ENCODE peak calls at places on chromosomes 4 and X, in seven cellular contexts. One of them, this sample, is unnamed.

GRCh38 chr4:85970535-85970934 is 389.3 kb downstream of the MAPK10 start:
- DNase-seq in MCF 10A: no peak
- DNase-seq in COR-L47: no peak
- DNase-seq in left cardiac atrium: no peak
- DNase-seq in stimulated activated CD8-positive, alpha-beta memory T cell treated with anti-CD3 and anti-CD28 coated beads, Interleukin-15, amount 100 ng/mL, for 24 hours: no peak
- DNase-seq in astrocyte of the spinal cord: no peak
- DNase-seq in HT-29: no peak
- DNase-seq in this sample: no peak

GRCh38 chrX:120235284-120235683 is 15.3 kb upstream of the ZBTB33 start:
- DNase-seq in MCF 10A: no peak
- DNase-seq in COR-L47: no peak
- DNase-seq in left cardiac atrium: no peak
- DNase-seq in stimulated activated CD8-positive, alpha-beta memory T cell treated with anti-CD3 and anti-CD28 coated beads, Interleukin-15, amount 100 ng/mL, for 24 hours: no peak
- DNase-seq in astrocyte of the spinal cord: no peak
- DNase-seq in HT-29: no peak
- DNase-seq in this sample: no peak

GRCh38 chr4:127732623-127733199 is 2.5 kb downstream of the SLC25A31 start:
- DNase-seq in MCF 10A: peak; percentile 58
- DNase-seq in COR-L47: peak; percentile 47
- DNase-seq in left cardiac atrium: no peak
- DNase-seq in stimulated activated CD8-positive, alpha-beta memory T cell treated with anti-CD3 and anti-CD28 coated beads, Interleukin-15, amount 100 ng/mL, for 24 hours: no peak
- DNase-seq in astrocyte of the spinal cord: peak; percentile 63
- DNase-seq in HT-29: peak; percentile 81
- DNase-seq in this sample: no peak

GRCh38 chrX:2385224-2385623 is 115.6 kb downstream of the DHRSX start:
- DNase-seq in MCF 10A: peak; percentile 39
- DNase-seq in COR-L47: no peak
- DNase-seq in left cardiac atrium: no peak
- DNase-seq in stimulated activated CD8-positive, alpha-beta memory T cell treated with anti-CD3 and anti-CD28 coated beads, Interleukin-15, amount 100 ng/mL, for 24 hours: no peak
- DNase-seq in astrocyte of the spinal cord: peak; percentile 90
- DNase-seq in HT-29: no peak
- DNase-seq in this sample: no peak

GRCh38 chr4:147547314-147548056 is 66.6 kb downstream of the EDNRA start:
- DNase-seq in MCF 10A: peak; percentile 90
- DNase-seq in COR-L47: no peak
- DNase-seq in left cardiac atrium: no peak
- DNase-seq in stimulated activated CD8-positive, alpha-beta memory T cell treated with anti-CD3 and anti-CD28 coated beads, Interleukin-15, amount 100 ng/mL, for 24 hours: no peak
- DNase-seq in astrocyte of the spinal cord: peak; percentile 81
- DNase-seq in HT-29: no peak
- DNase-seq in this sample: no peak

GRCh38 chr4:4477391-4477790 is 64.5 kb downstream of the STX18 start:
- DNase-seq in MCF 10A: peak; percentile 13
- DNase-seq in COR-L47: no peak
- DNase-seq in left cardiac atrium: no peak
- DNase-seq in stimulated activated CD8-positive, alpha-beta memory T cell treated with anti-CD3 and anti-CD28 coated beads, Interleukin-15, amount 100 ng/mL, for 24 hours: no peak
- DNase-seq in astrocyte of the spinal cord: no peak
- DNase-seq in HT-29: no peak
- DNase-seq in this sample: no peak

GRCh38 chrX:2691543-2692220 is 587 bp downstream of the CD99 start:
- DNase-seq in MCF 10A: peak; percentile 58
- DNase-seq in COR-L47: no peak
- DNase-seq in left cardiac atrium: peak; percentile 73
- DNase-seq in stimulated activated CD8-positive, alpha-beta memory T cell treated with anti-CD3 and anti-CD28 coated beads, Interleukin-15, amount 100 ng/mL, for 24 hours: no peak
- DNase-seq in astrocyte of the spinal cord: peak; percentile 58
- DNase-seq in HT-29: no peak
- DNase-seq in this sample: no peak

GRCh38 chrX:46954716-46955115 is 42.5 kb downstream of the JADE3 start:
- DNase-seq in MCF 10A: no peak
- DNase-seq in COR-L47: no peak
- DNase-seq in left cardiac atrium: no peak
- DNase-seq in stimulated activated CD8-positive, alpha-beta memory T cell treated with anti-CD3 and anti-CD28 coated beads, Interleukin-15, amount 100 ng/mL, for 24 hours: no peak
- DNase-seq in astrocyte of the spinal cord: no peak
- DNase-seq in HT-29: no peak
- DNase-seq in this sample: no peak

GRCh38 chr4:126465341-126465740 is 1150.6 kb downstream of the FAT4 start:
- DNase-seq in MCF 10A: no peak
- DNase-seq in COR-L47: no peak
- DNase-seq in left cardiac atrium: no peak
- DNase-seq in stimulated activated CD8-positive, alpha-beta memory T cell treated with anti-CD3 and anti-CD28 coated beads, Interleukin-15, amount 100 ng/mL, for 24 hours: no peak
- DNase-seq in astrocyte of the spinal cord: no peak
- DNase-seq in HT-29: no peak
- DNase-seq in this sample: no peak

GRCh38 chr4:100082852-100083251 is 107.4 kb downstream of the DDIT4L start:
- DNase-seq in MCF 10A: no peak
- DNase-seq in COR-L47: no peak
- DNase-seq in left cardiac atrium: no peak
- DNase-seq in stimulated activated CD8-positive, alpha-beta memory T cell treated with anti-CD3 and anti-CD28 coated beads, Interleukin-15, amount 100 ng/mL, for 24 hours: no peak
- DNase-seq in astrocyte of the spinal cord: no peak
- DNase-seq in HT-29: no peak
- DNase-seq in this sample: no peak

GRCh38 chrX:18422325-18422724 is 3.1 kb upstream of the CDKL5 start:
- DNase-seq in MCF 10A: peak; percentile 41
- DNase-seq in COR-L47: no peak
- DNase-seq in left cardiac atrium: no peak
- DNase-seq in stimulated activated CD8-positive, alpha-beta memory T cell treated with anti-CD3 and anti-CD28 coated beads, Interleukin-15, amount 100 ng/mL, for 24 hours: no peak
- DNase-seq in astrocyte of the spinal cord: peak; percentile 78
- DNase-seq in HT-29: no peak
- DNase-seq in this sample: no peak

GRCh38 chrX:106286053-106286650 is 118.0 kb downstream of the PWWP3B start:
- DNase-seq in MCF 10A: peak; percentile 6
- DNase-seq in COR-L47: no peak
- DNase-seq in left cardiac atrium: no peak
- DNase-seq in stimulated activated CD8-positive, alpha-beta memory T cell treated with anti-CD3 and anti-CD28 coated beads, Interleukin-15, amount 100 ng/mL, for 24 hours: no peak
- DNase-seq in astrocyte of the spinal cord: peak; percentile 73
- DNase-seq in HT-29: no peak
- DNase-seq in this sample: no peak

GRCh38 chrX:46461653-46462191 is 83.5 kb downstream of the ZNF674 start:
- DNase-seq in MCF 10A: no peak
- DNase-seq in COR-L47: no peak
- DNase-seq in left cardiac atrium: no peak
- DNase-seq in stimulated activated CD8-positive, alpha-beta memory T cell treated with anti-CD3 and anti-CD28 coated beads, Interleukin-15, amount 100 ng/mL, for 24 hours: no peak
- DNase-seq in astrocyte of the spinal cord: no peak
- DNase-seq in HT-29: no peak
- DNase-seq in this sample: no peak

GRCh38 chr4:170672571-170672970 is 582.8 kb upstream of the AADAT start:
- DNase-seq in MCF 10A: peak; percentile 30
- DNase-seq in COR-L47: no peak
- DNase-seq in left cardiac atrium: no peak
- DNase-seq in stimulated activated CD8-positive, alpha-beta memory T cell treated with anti-CD3 and anti-CD28 coated beads, Interleukin-15, amount 100 ng/mL, for 24 hours: no peak
- DNase-seq in astrocyte of the spinal cord: peak; percentile 53
- DNase-seq in HT-29: no peak
- DNase-seq in this sample: no peak

GRCh38 chrX:18864390-18864920 is 119.5 kb downstream of the PHKA2 start:
- DNase-seq in MCF 10A: no peak
- DNase-seq in COR-L47: no peak
- DNase-seq in left cardiac atrium: no peak
- DNase-seq in stimulated activated CD8-positive, alpha-beta memory T cell treated with anti-CD3 and anti-CD28 coated beads, Interleukin-15, amount 100 ng/mL, for 24 hours: no peak
- DNase-seq in astrocyte of the spinal cord: no peak
- DNase-seq in HT-29: no peak
- DNase-seq in this sample: no peak

GRCh38 chr4:38614198-38614597 is 49.8 kb upstream of the KLF3 start:
- DNase-seq in MCF 10A: no peak
- DNase-seq in COR-L47: no peak
- DNase-seq in left cardiac atrium: no peak
- DNase-seq in stimulated activated CD8-positive, alpha-beta memory T cell treated with anti-CD3 and anti-CD28 coated beads, Interleukin-15, amount 100 ng/mL, for 24 hours: no peak
- DNase-seq in astrocyte of the spinal cord: no peak
- DNase-seq in HT-29: no peak
- DNase-seq in this sample: no peak

GRCh38 chr4:113145519-113146291 is 96.3 kb downstream of the ANK2 start:
- DNase-seq in MCF 10A: no peak
- DNase-seq in COR-L47: no peak
- DNase-seq in left cardiac atrium: no peak
- DNase-seq in stimulated activated CD8-positive, alpha-beta memory T cell treated with anti-CD3 and anti-CD28 coated beads, Interleukin-15, amount 100 ng/mL, for 24 hours: no peak
- DNase-seq in astrocyte of the spinal cord: no peak
- DNase-seq in HT-29: no peak
- DNase-seq in this sample: no peak

GRCh38 chr4:42750091-42750490 is 93.2 kb upstream of the ATP8A1 start:
- DNase-seq in MCF 10A: peak; percentile 38
- DNase-seq in COR-L47: peak; percentile 57
- DNase-seq in left cardiac atrium: no peak
- DNase-seq in stimulated activated CD8-positive, alpha-beta memory T cell treated with anti-CD3 and anti-CD28 coated beads, Interleukin-15, amount 100 ng/mL, for 24 hours: no peak
- DNase-seq in astrocyte of the spinal cord: no peak
- DNase-seq in HT-29: peak; percentile 8
- DNase-seq in this sample: peak; percentile 7

GRCh38 chrX:46200423-46200822 is 344.8 kb downstream of the ZNF674 start:
- DNase-seq in MCF 10A: no peak
- DNase-seq in COR-L47: no peak
- DNase-seq in left cardiac atrium: no peak
- DNase-seq in stimulated activated CD8-positive, alpha-beta memory T cell treated with anti-CD3 and anti-CD28 coated beads, Interleukin-15, amount 100 ng/mL, for 24 hours: no peak
- DNase-seq in astrocyte of the spinal cord: no peak
- DNase-seq in HT-29: no peak
- DNase-seq in this sample: no peak

GRCh38 chrX:121179972-121180371 is 132.6 kb downstream of the GLUD2 start:
- DNase-seq in MCF 10A: peak; percentile 13
- DNase-seq in COR-L47: peak; percentile 14
- DNase-seq in left cardiac atrium: no peak
- DNase-seq in stimulated activated CD8-positive, alpha-beta memory T cell treated with anti-CD3 and anti-CD28 coated beads, Interleukin-15, amount 100 ng/mL, for 24 hours: no peak
- DNase-seq in astrocyte of the spinal cord: no peak
- DNase-seq in HT-29: no peak
- DNase-seq in this sample: no peak

GRCh38 chr4:3613980-3614730 is 81.9 kb upstream of the LRPAP1 start:
- DNase-seq in MCF 10A: peak; percentile 58
- DNase-seq in COR-L47: peak; percentile 79
- DNase-seq in left cardiac atrium: no peak
- DNase-seq in stimulated activated CD8-positive, alpha-beta memory T cell treated with anti-CD3 and anti-CD28 coated beads, Interleukin-15, amount 100 ng/mL, for 24 hours: no peak
- DNase-seq in astrocyte of the spinal cord: no peak
- DNase-seq in HT-29: peak; percentile 29
- DNase-seq in this sample: no peak

GRCh38 chr4:152399246-152399645 is 136.6 kb downstream of the FBXW7 start:
- DNase-seq in MCF 10A: no peak
- DNase-seq in COR-L47: no peak
- DNase-seq in left cardiac atrium: no peak
- DNase-seq in stimulated activated CD8-positive, alpha-beta memory T cell treated with anti-CD3 and anti-CD28 coated beads, Interleukin-15, amount 100 ng/mL, for 24 hours: no peak
- DNase-seq in astrocyte of the spinal cord: no peak
- DNase-seq in HT-29: no peak
- DNase-seq in this sample: no peak

GRCh38 chr4:119735136-119735770 is 106.6 kb upstream of the PDE5A start:
- DNase-seq in MCF 10A: peak; percentile 52
- DNase-seq in COR-L47: no peak
- DNase-seq in left cardiac atrium: no peak
- DNase-seq in stimulated activated CD8-positive, alpha-beta memory T cell treated with anti-CD3 and anti-CD28 coated beads, Interleukin-15, amount 100 ng/mL, for 24 hours: no peak
- DNase-seq in astrocyte of the spinal cord: peak; percentile 97
- DNase-seq in HT-29: no peak
- DNase-seq in this sample: no peak

GRCh38 chrX:119885554-119886428 is 9.9 kb upstream of the AKAP14 start:
- DNase-seq in MCF 10A: peak; percentile 20
- DNase-seq in COR-L47: no peak
- DNase-seq in left cardiac atrium: no peak
- DNase-seq in stimulated activated CD8-positive, alpha-beta memory T cell treated with anti-CD3 and anti-CD28 coated beads, Interleukin-15, amount 100 ng/mL, for 24 hours: no peak
- DNase-seq in astrocyte of the spinal cord: peak; percentile 9
- DNase-seq in HT-29: peak; percentile 23
- DNase-seq in this sample: no peak

GRCh38 chrX:57596109-57596870 is 4.5 kb downstream of the ZXDB start:
- DNase-seq in MCF 10A: no peak
- DNase-seq in COR-L47: no peak
- DNase-seq in left cardiac atrium: no peak
- DNase-seq in stimulated activated CD8-positive, alpha-beta memory T cell treated with anti-CD3 and anti-CD28 coated beads, Interleukin-15, amount 100 ng/mL, for 24 hours: no peak
- DNase-seq in astrocyte of the spinal cord: no peak
- DNase-seq in HT-29: no peak
- DNase-seq in this sample: no peak

GRCh38 chr4:110132822-110133719 is 65.3 kb downstream of the ELOVL6 start:
- DNase-seq in MCF 10A: no peak
- DNase-seq in COR-L47: no peak
- DNase-seq in left cardiac atrium: no peak
- DNase-seq in stimulated activated CD8-positive, alpha-beta memory T cell treated with anti-CD3 and anti-CD28 coated beads, Interleukin-15, amount 100 ng/mL, for 24 hours: no peak
- DNase-seq in astrocyte of the spinal cord: no peak
- DNase-seq in HT-29: peak; percentile 65
- DNase-seq in this sample: no peak

GRCh38 chrX:34382416-34382815 is 250.3 kb upstream of the FAM47A start:
- DNase-seq in MCF 10A: peak; percentile 58
- DNase-seq in COR-L47: no peak
- DNase-seq in left cardiac atrium: no peak
- DNase-seq in stimulated activated CD8-positive, alpha-beta memory T cell treated with anti-CD3 and anti-CD28 coated beads, Interleukin-15, amount 100 ng/mL, for 24 hours: no peak
- DNase-seq in astrocyte of the spinal cord: peak; percentile 69
- DNase-seq in HT-29: no peak
- DNase-seq in this sample: no peak

GRCh38 chrX:17814557-17814956 is 46.5 kb downstream of the RAI2 start:
- DNase-seq in MCF 10A: peak; percentile 17
- DNase-seq in COR-L47: no peak
- DNase-seq in left cardiac atrium: no peak
- DNase-seq in stimulated activated CD8-positive, alpha-beta memory T cell treated with anti-CD3 and anti-CD28 coated beads, Interleukin-15, amount 100 ng/mL, for 24 hours: no peak
- DNase-seq in astrocyte of the spinal cord: peak; percentile 50
- DNase-seq in HT-29: no peak
- DNase-seq in this sample: no peak

GRCh38 chrX:50680990-50681389 is 133.0 kb downstream of the SHROOM4 start:
- DNase-seq in MCF 10A: peak; percentile 5
- DNase-seq in COR-L47: no peak
- DNase-seq in left cardiac atrium: no peak
- DNase-seq in stimulated activated CD8-positive, alpha-beta memory T cell treated with anti-CD3 and anti-CD28 coated beads, Interleukin-15, amount 100 ng/mL, for 24 hours: no peak
- DNase-seq in astrocyte of the spinal cord: no peak
- DNase-seq in HT-29: no peak
- DNase-seq in this sample: no peak

GRCh38 chr4:37827802-37828321 is 1.4 kb downstream of the PGM2 start:
- DNase-seq in MCF 10A: no peak
- DNase-seq in COR-L47: no peak
- DNase-seq in left cardiac atrium: no peak
- DNase-seq in stimulated activated CD8-positive, alpha-beta memory T cell treated with anti-CD3 and anti-CD28 coated beads, Interleukin-15, amount 100 ng/mL, for 24 hours: no peak
- DNase-seq in astrocyte of the spinal cord: no peak
- DNase-seq in HT-29: no peak
- DNase-seq in this sample: no peak

GRCh38 chrX:21972721-21973120 is 32.2 kb downstream of the SMS start:
- DNase-seq in MCF 10A: no peak
- DNase-seq in COR-L47: no peak
- DNase-seq in left cardiac atrium: no peak
- DNase-seq in stimulated activated CD8-positive, alpha-beta memory T cell treated with anti-CD3 and anti-CD28 coated beads, Interleukin-15, amount 100 ng/mL, for 24 hours: no peak
- DNase-seq in astrocyte of the spinal cord: peak; percentile 84
- DNase-seq in HT-29: no peak
- DNase-seq in this sample: peak; percentile 34

GRCh38 chr4:39497909-39498723 is 29.1 kb downstream of the UGDH start:
- DNase-seq in MCF 10A: no peak
- DNase-seq in COR-L47: no peak
- DNase-seq in left cardiac atrium: no peak
- DNase-seq in stimulated activated CD8-positive, alpha-beta memory T cell treated with anti-CD3 and anti-CD28 coated beads, Interleukin-15, amount 100 ng/mL, for 24 hours: no peak
- DNase-seq in astrocyte of the spinal cord: no peak
- DNase-seq in HT-29: no peak
- DNase-seq in this sample: no peak

GRCh38 chr4:59612235-59612634 is 1587.9 kb upstream of the ADGRL3 start:
- DNase-seq in MCF 10A: peak; percentile 87
- DNase-seq in COR-L47: no peak
- DNase-seq in left cardiac atrium: no peak
- DNase-seq in stimulated activated CD8-positive, alpha-beta memory T cell treated with anti-CD3 and anti-CD28 coated beads, Interleukin-15, amount 100 ng/mL, for 24 hours: no peak
- DNase-seq in astrocyte of the spinal cord: peak; percentile 76
- DNase-seq in HT-29: no peak
- DNase-seq in this sample: no peak

GRCh38 chr4:83959160-83959559 is 423.3 kb downstream of the GPAT3 start:
- DNase-seq in MCF 10A: no peak
- DNase-seq in COR-L47: no peak
- DNase-seq in left cardiac atrium: no peak
- DNase-seq in stimulated activated CD8-positive, alpha-beta memory T cell treated with anti-CD3 and anti-CD28 coated beads, Interleukin-15, amount 100 ng/mL, for 24 hours: no peak
- DNase-seq in astrocyte of the spinal cord: no peak
- DNase-seq in HT-29: no peak
- DNase-seq in this sample: no peak

GRCh38 chrX:27680726-27681125 is 90.6 kb downstream of the DCAF8L2 start:
- DNase-seq in MCF 10A: no peak
- DNase-seq in COR-L47: no peak
- DNase-seq in left cardiac atrium: no peak
- DNase-seq in stimulated activated CD8-positive, alpha-beta memory T cell treated with anti-CD3 and anti-CD28 coated beads, Interleukin-15, amount 100 ng/mL, for 24 hours: no peak
- DNase-seq in astrocyte of the spinal cord: peak; percentile 55
- DNase-seq in HT-29: no peak
- DNase-seq in this sample: no peak

GRCh38 chr4:186554890-186555827 is at the start of gene MTNR1A:
- DNase-seq in MCF 10A: no peak
- DNase-seq in COR-L47: no peak
- DNase-seq in left cardiac atrium: no peak
- DNase-seq in stimulated activated CD8-positive, alpha-beta memory T cell treated with anti-CD3 and anti-CD28 coated beads, Interleukin-15, amount 100 ng/mL, for 24 hours: no peak
- DNase-seq in astrocyte of the spinal cord: peak; percentile 25
- DNase-seq in HT-29: peak; percentile 31
- DNase-seq in this sample: no peak

GRCh38 chrX:70026851-70027200 is 22.9 kb downstream of the AWAT2 start:
- DNase-seq in MCF 10A: no peak
- DNase-seq in COR-L47: no peak
- DNase-seq in left cardiac atrium: no peak
- DNase-seq in stimulated activated CD8-positive, alpha-beta memory T cell treated with anti-CD3 and anti-CD28 coated beads, Interleukin-15, amount 100 ng/mL, for 24 hours: no peak
- DNase-seq in astrocyte of the spinal cord: no peak
- DNase-seq in HT-29: no peak
- DNase-seq in this sample: no peak

GRCh38 chrX:112808007-112808406 is 32.6 kb downstream of the AMOT start:
- DNase-seq in MCF 10A: no peak
- DNase-seq in COR-L47: no peak
- DNase-seq in left cardiac atrium: no peak
- DNase-seq in stimulated activated CD8-positive, alpha-beta memory T cell treated with anti-CD3 and anti-CD28 coated beads, Interleukin-15, amount 100 ng/mL, for 24 hours: no peak
- DNase-seq in astrocyte of the spinal cord: no peak
- DNase-seq in HT-29: no peak
- DNase-seq in this sample: no peak